ENCODE peak calls at places on chromosomes 3 and 15, in six cellular contexts. One of them, this sample, is unnamed.

GRCh38 chr3:55128201-55128870 is 200.5 kb upstream of the LRTM1 start:
- DNase-seq in heart left ventricle: no peak
- DNase-seq in colonic mucosa: no peak
- DNase-seq in neuronal stem cell: peak; percentile 29
- DNase-seq in Peyer's patch: no peak
- DNase-seq in transverse colon: no peak
- DNase-seq in this sample: no peak

GRCh38 chr15:65246939-65247338 is 35.7 kb upstream of the CILP start:
- DNase-seq in heart left ventricle: no peak
- DNase-seq in colonic mucosa: no peak
- DNase-seq in neuronal stem cell: no peak
- DNase-seq in Peyer's patch: no peak
- DNase-seq in transverse colon: no peak
- DNase-seq in this sample: no peak

GRCh38 chr3:12120374-12121140 is 38.2 kb downstream of the TIMP4 start:
- DNase-seq in heart left ventricle: no peak
- DNase-seq in colonic mucosa: no peak
- DNase-seq in neuronal stem cell: no peak
- DNase-seq in Peyer's patch: no peak
- DNase-seq in transverse colon: no peak
- DNase-seq in this sample: no peak

GRCh38 chr15:58564967-58565366 is 133.2 kb downstream of the LIPC start:
- DNase-seq in heart left ventricle: no peak
- DNase-seq in colonic mucosa: peak; percentile 18
- DNase-seq in neuronal stem cell: no peak
- DNase-seq in Peyer's patch: no peak
- DNase-seq in transverse colon: no peak
- DNase-seq in this sample: no peak

GRCh38 chr3:100032262-100032661 is 82.0 kb downstream of the FILIP1L start:
- DNase-seq in heart left ventricle: no peak
- DNase-seq in colonic mucosa: no peak
- DNase-seq in neuronal stem cell: no peak
- DNase-seq in Peyer's patch: no peak
- DNase-seq in transverse colon: no peak
- DNase-seq in this sample: no peak

GRCh38 chr3:113274959-113275556 is 63.7 kb downstream of the BOC start:
- DNase-seq in heart left ventricle: no peak
- DNase-seq in colonic mucosa: no peak
- DNase-seq in neuronal stem cell: no peak
- DNase-seq in Peyer's patch: no peak
- DNase-seq in transverse colon: no peak
- DNase-seq in this sample: no peak

GRCh38 chr3:157136647-157137387 is 23.1 kb downstream of the CCNL1 start:
- DNase-seq in heart left ventricle: no peak
- DNase-seq in colonic mucosa: peak; percentile 84
- DNase-seq in neuronal stem cell: no peak
- DNase-seq in Peyer's patch: peak; percentile 87
- DNase-seq in transverse colon: peak; percentile 83
- DNase-seq in this sample: no peak

GRCh38 chr3:61866961-61867461 is 305.6 kb downstream of the PTPRG start:
- DNase-seq in heart left ventricle: no peak
- DNase-seq in colonic mucosa: no peak
- DNase-seq in neuronal stem cell: no peak
- DNase-seq in Peyer's patch: no peak
- DNase-seq in transverse colon: no peak
- DNase-seq in this sample: no peak

GRCh38 chr15:90592144-90592887 is 62.6 kb downstream of the CRTC3 start:
- DNase-seq in heart left ventricle: no peak
- DNase-seq in colonic mucosa: no peak
- DNase-seq in neuronal stem cell: no peak
- DNase-seq in Peyer's patch: no peak
- DNase-seq in transverse colon: no peak
- DNase-seq in this sample: no peak

GRCh38 chr3:125271127-125271526 is 58.6 kb upstream of the SLC12A8 start:
- DNase-seq in heart left ventricle: no peak
- DNase-seq in colonic mucosa: no peak
- DNase-seq in neuronal stem cell: no peak
- DNase-seq in Peyer's patch: no peak
- DNase-seq in transverse colon: no peak
- DNase-seq in this sample: no peak

GRCh38 chr3:38575279-38575843 is 74.1 kb downstream of the SCN5A start:
- DNase-seq in heart left ventricle: no peak
- DNase-seq in colonic mucosa: no peak
- DNase-seq in neuronal stem cell: no peak
- DNase-seq in Peyer's patch: peak; percentile 46
- DNase-seq in transverse colon: peak; percentile 3
- DNase-seq in this sample: peak; percentile 60

GRCh38 chr3:50512131-50512530 is 8.7 kb upstream of the CACNA2D2 start:
- DNase-seq in heart left ventricle: no peak
- DNase-seq in colonic mucosa: no peak
- DNase-seq in neuronal stem cell: no peak
- DNase-seq in Peyer's patch: no peak
- DNase-seq in transverse colon: no peak
- DNase-seq in this sample: no peak

GRCh38 chr3:54171509-54171908 is 49.2 kb downstream of the CACNA2D3 start:
- DNase-seq in heart left ventricle: no peak
- DNase-seq in colonic mucosa: no peak
- DNase-seq in neuronal stem cell: no peak
- DNase-seq in Peyer's patch: no peak
- DNase-seq in transverse colon: no peak
- DNase-seq in this sample: no peak

GRCh38 chr15:85777291-85778106 is 17.2 kb downstream of the KLHL25 start:
- DNase-seq in heart left ventricle: no peak
- DNase-seq in colonic mucosa: no peak
- DNase-seq in neuronal stem cell: no peak
- DNase-seq in Peyer's patch: no peak
- DNase-seq in transverse colon: no peak
- DNase-seq in this sample: no peak

GRCh38 chr15:82132742-82133141 is 86.9 kb upstream of the MEX3B start:
- DNase-seq in heart left ventricle: no peak
- DNase-seq in colonic mucosa: no peak
- DNase-seq in neuronal stem cell: no peak
- DNase-seq in Peyer's patch: no peak
- DNase-seq in transverse colon: no peak
- DNase-seq in this sample: no peak

GRCh38 chr3:180059351-180059750 is 22.6 kb upstream of the PEX5L start:
- DNase-seq in heart left ventricle: no peak
- DNase-seq in colonic mucosa: no peak
- DNase-seq in neuronal stem cell: no peak
- DNase-seq in Peyer's patch: no peak
- DNase-seq in transverse colon: no peak
- DNase-seq in this sample: no peak
- H3K27ac ChIP-seq in heart left ventricle: no peak overlapping the region
- H3K27ac ChIP-seq in colonic mucosa: no peak overlapping the region
- H3K27ac ChIP-seq in neuronal stem cell: no peak overlapping the region
- H3K27ac ChIP-seq in Peyer's patch: no peak overlapping the region
- H3K27ac ChIP-seq in transverse colon: no peak overlapping the region
- H3K27ac ChIP-seq in this sample: no peak overlapping the region

GRCh38 chr15:63212050-63212973 is 22.9 kb downstream of the RAB8B start:
- DNase-seq in heart left ventricle: no peak
- DNase-seq in colonic mucosa: no peak
- DNase-seq in neuronal stem cell: no peak
- DNase-seq in Peyer's patch: no peak
- DNase-seq in transverse colon: no peak
- DNase-seq in this sample: no peak
- H3K4me3 ChIP-seq in heart left ventricle: no peak overlapping the region
- H3K4me3 ChIP-seq in colonic mucosa: no peak overlapping the region
- H3K4me3 ChIP-seq in neuronal stem cell: no peak overlapping the region
- H3K4me3 ChIP-seq in Peyer's patch: no peak overlapping the region
- H3K4me3 ChIP-seq in transverse colon: no peak overlapping the region
- H3K4me3 ChIP-seq in this sample: no peak overlapping the region

DNA sequence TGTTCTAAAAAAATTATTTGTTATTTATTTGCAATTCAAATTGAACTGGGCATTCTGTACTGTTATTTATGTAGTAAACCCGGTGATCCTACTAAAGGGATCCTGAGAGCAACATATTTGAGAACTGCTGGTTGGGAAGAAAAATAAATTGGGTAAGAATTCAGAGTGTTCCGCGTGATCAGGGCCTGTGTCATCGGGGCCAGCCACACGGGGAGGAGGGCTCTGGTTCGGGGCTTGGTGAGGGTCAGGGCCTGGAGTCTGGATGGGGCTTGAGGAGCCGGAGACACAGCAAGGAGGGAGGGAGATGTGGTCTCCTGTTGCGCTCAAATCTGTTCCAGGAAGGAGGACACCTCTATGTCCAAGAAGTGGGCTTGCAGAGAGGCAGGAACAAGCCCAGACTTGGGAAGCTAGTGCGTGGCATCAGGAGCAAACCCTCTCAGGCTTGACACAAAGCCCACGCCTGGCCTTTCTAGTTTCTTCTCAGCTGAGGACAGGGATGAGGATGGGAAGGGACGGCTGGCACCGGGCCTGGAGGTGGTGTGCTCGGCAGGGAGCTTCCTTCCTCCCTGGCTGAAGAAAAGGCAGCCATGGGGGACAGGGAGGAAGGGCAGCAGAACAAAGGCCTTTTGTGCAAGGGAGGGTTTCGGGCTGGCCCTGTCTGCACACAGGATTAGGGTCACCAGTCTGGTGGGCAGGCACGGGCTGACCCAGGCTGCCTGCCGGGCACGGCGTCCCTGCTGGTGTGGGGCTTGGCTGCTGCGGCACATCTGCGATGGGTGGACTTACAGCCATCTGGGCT is 22.9 kb upstream of the FBLN2 start:
- DNase-seq in heart left ventricle: peak; percentile 48
- DNase-seq in colonic mucosa: no peak
- DNase-seq in neuronal stem cell: peak; percentile 26
- DNase-seq in Peyer's patch: peak; percentile 29
- DNase-seq in transverse colon: no peak
- DNase-seq in this sample: no peak
- H3K27ac ChIP-seq in heart left ventricle: no peak overlapping the region
- H3K27ac ChIP-seq in colonic mucosa: no peak overlapping the region
- H3K27ac ChIP-seq in neuronal stem cell: peak overlapping the region; percentile 9
- H3K27ac ChIP-seq in Peyer's patch: no peak overlapping the region
- H3K27ac ChIP-seq in transverse colon: peak overlapping the region; percentile 34
- H3K27ac ChIP-seq in this sample: peak overlapping the region; percentile 86

GRCh38 chr3:42195879-42196330 is 70.1 kb downstream of the CCK start:
- DNase-seq in heart left ventricle: no peak
- DNase-seq in colonic mucosa: no peak
- DNase-seq in neuronal stem cell: no peak
- DNase-seq in Peyer's patch: no peak
- DNase-seq in transverse colon: no peak
- DNase-seq in this sample: no peak
- H3K4me3 ChIP-seq in heart left ventricle: no peak overlapping the region
- H3K4me3 ChIP-seq in colonic mucosa: no peak overlapping the region
- H3K4me3 ChIP-seq in neuronal stem cell: no peak overlapping the region
- H3K4me3 ChIP-seq in Peyer's patch: no peak overlapping the region
- H3K4me3 ChIP-seq in transverse colon: no peak overlapping the region
- H3K4me3 ChIP-seq in this sample: no peak overlapping the region

This sample was measured in coronary artery.